ENCODE peak calls at places on chromosomes 3 and 15, in nine cellular contexts. Y is foreskin fibroblast; M is stimulated activated CD8-positive, alpha-beta memory T cell treated with anti-CD3 and anti-CD28 coated beads, Interleukin-7, amount 100 ng/mL, for 24 hours; Q is amniotic stem cell; W is H54; L is NCI-H1048; E is posterior cingulate gyrus; X is tibial artery; P is NCI-H748 treated with DMSO at 0.1 percent for 48 hours. U is an unnamed sample.

GRCh38 chr3:31941230-31941632 is 39.8 kb downstream of the OSBPL10 start:
- DNase-seq in Y (no peak), M (no peak), Q (no peak), W (no peak), L (no peak), E (no peak), X (no peak), P (no peak), U (no peak)

GRCh38 chr15:31302778-31303433 is 23.7 kb upstream of the KLF13 start:
- DNase-seq in Y (no peak), M (no peak), Q (no peak), W (no peak), L (no peak), E (no peak), X (no peak), P (no peak), U (no peak)

GRCh38 chr3:169607909-169608308 is 55.6 kb downstream of the MECOM start:
- DNase-seq in Y (no peak), M (no peak), Q (no peak), W (no peak), L (no peak), E (no peak), X (no peak), P (no peak), U (no peak)

GRCh38 chr15:68211656-68212320 is 6.7 kb upstream of the CALML4 start:
- DNase-seq in Y (no peak), M (no peak), Q (no peak), W (no peak), L (no peak), E (no peak), X (peak), P (no peak), U (no peak)

GRCh38 chr15:100525894-100526512 is 2.7 kb downstream of the CERS3 start:
- DNase-seq in Y (no peak), M (no peak), Q (no peak), W (no peak), L (no peak), E (peak), X (peak), P (no peak), U (no peak)

GRCh38 chr15:49255966-49256759 is 86.1 kb downstream of the GALK2 start:
- DNase-seq in Y (no peak), M (no peak), Q (no peak), W (no peak), L (peak), E (no peak), X (no peak), P (peak), U (no peak)

GRCh38 chr3:31251083-31251482 is 281.6 kb upstream of the STT3B start:
- DNase-seq in Y (no peak), M (no peak), Q (no peak), W (no peak), L (no peak), E (no peak), X (no peak), P (no peak), U (no peak)

GRCh38 chr3:30658328-30659052 is 52.1 kb downstream of the TGFBR2 start:
- DNase-seq in Y (peak), M (no peak), Q (no peak), W (no peak), L (no peak), E (no peak), X (no peak), P (no peak), U (peak)

GRCh38 chr3:54578417-54578816 is 349.4 kb downstream of the LRTM1 start:
- DNase-seq in Y (peak), M (no peak), Q (no peak), W (no peak), L (no peak), E (no peak), X (peak), P (no peak), U (no peak)